ENCODE peak calls at places on chromosomes 13 and 19, in four cellular contexts. W is adrenal gland, R is AG04450, N is thoracic aorta. J is an unnamed sample.

GRCh38 chr13:21812192-21812626 is 141.3 kb downstream of the FGF9 start:
- DNase-seq in W (no peak), R (no peak), N (no peak), J (no peak)

GRCh38 chr13:52765991-52766390 is 26.4 kb upstream of the CNMD start:
- DNase-seq in W (no peak), R (no peak), N (no peak), J (no peak)

GRCh38 chr19:13069415-13070369 is 33.0 kb downstream of the LYL1 start:
- DNase-seq in W (no peak), R (no peak), N (no peak), J (no peak)

GRCh38 chr13:91863699-91864098 is 465.3 kb downstream of the GPC5 start:
- DNase-seq in W (no peak), R (no peak), N (no peak), J (no peak)

GRCh38 chr13:106028916-106029315 is 506.5 kb downstream of the EFNB2 start:
- DNase-seq in W (no peak), R (no peak), N (no peak), J (no peak)

GRCh38 chr19:29831041-29831548 is 19.3 kb downstream of the CCNE1 start:
- DNase-seq in W (no peak), R (no peak), N (no peak), J (no peak)

GRCh38 chr13:92500192-92500591 is 726.4 kb upstream of the GPC6 start:
- DNase-seq in W (no peak), R (no peak), N (no peak), J (no peak)

GRCh38 chr13:27379694-27380596 is 44.5 kb upstream of the GTF3A start:
- DNase-seq in W (peak), R (no peak), N (no peak), J (peak)

GRCh38 chr19:35330475-35330874 is 1.5 kb downstream of the CD22 start:
- DNase-seq in W (no peak), R (no peak), N (no peak), J (no peak)

GRCh38 chr13:106619688-106620555 is 52.0 kb upstream of the ARGLU1 start:
- DNase-seq in W (peak), R (peak), N (no peak), J (no peak)

GRCh38 chr13:75173457-75174356 is 308.3 kb downstream of the TBC1D4 start:
- DNase-seq in W (no peak), R (no peak), N (no peak), J (no peak)

GRCh38 chr13:69178000-69178399 is 929.6 kb upstream of the ATXN8OS start:
- DNase-seq in W (no peak), R (no peak), N (no peak), J (no peak)

GRCh38 chr13:40402931-40403412 is 263.5 kb downstream of the FOXO1 start:
- DNase-seq in W (peak), R (no peak), N (no peak), J (no peak)

GRCh38 chr13:40992678-40993077 is 26.4 kb downstream of the ELF1 start:
- DNase-seq in W (no peak), R (no peak), N (no peak), J (no peak)

GRCh38 chr19:4449826-4450075 is 7.8 kb downstream of the UBXN6 start:
- DNase-seq in W (no peak), R (no peak), N (no peak), J (no peak)

GRCh38 chr13:101795460-101795859 is 343.0 kb downstream of the ITGBL1 start:
- DNase-seq in W (no peak), R (no peak), N (no peak), J (no peak)

GRCh38 chr13:61508936-61509335 is 93.3 kb upstream of the PCDH20 start:
- DNase-seq in W (no peak), R (no peak), N (no peak), J (no peak)

GRCh38 chr19:2056810-2057192 is 5.8 kb upstream of the MKNK2 start:
- DNase-seq in W (no peak), R (no peak), N (no peak), J (no peak)

GRCh38 chr13:24215732-24216131 is 55.2 kb downstream of the SPATA13 start:
- DNase-seq in W (peak), R (no peak), N (no peak), J (no peak)

GRCh38 chr13:20188649-20189553 is 3.8 kb downstream of the GJB2 start:
- DNase-seq in W (no peak), R (no peak), N (no peak), J (no peak)
- TF ChIP-seq CTCF in W (no peak), R (peak), N (no peak), J (no peak)

GRCh38 chr13:45713721-45714120 is 11.6 kb downstream of the CBY2 start:
- DNase-seq in W (no peak), R (no peak), N (no peak), J (no peak)
- TF ChIP-seq CTCF in W (no peak), R (no peak), N (no peak), J (no peak)

DNA sequence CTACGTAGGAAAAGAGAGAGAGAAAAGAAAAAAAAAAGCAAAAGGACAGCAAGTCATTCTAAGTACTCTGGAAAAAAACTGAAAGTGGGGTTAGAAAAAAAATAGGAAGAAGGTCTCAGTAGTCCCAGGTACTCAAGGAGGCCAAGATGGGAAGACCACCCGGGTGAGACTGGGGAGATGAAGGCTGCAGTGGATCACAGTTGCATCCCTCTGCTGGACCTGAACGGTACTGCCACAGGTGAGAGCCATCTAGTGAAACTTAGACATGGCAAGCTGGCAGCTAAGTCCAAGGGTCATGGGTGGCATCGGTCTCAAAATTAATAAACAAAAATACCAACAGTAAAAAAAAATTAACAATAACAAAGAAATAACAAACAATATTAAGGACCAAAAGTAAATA is 41.0 kb upstream of the ZNF91 start:
- DNase-seq in W (no peak), R (no peak), N (no peak), J (no peak)
- TF ChIP-seq CTCF in W (peak), R (peak), N (no peak), J (no peak)

GRCh38 chr19:14916848-14917247 is 24.4 kb upstream of the OR7C2 start:
- DNase-seq in W (no peak), R (no peak), N (no peak), J (no peak)
- TF ChIP-seq CTCF in W (no peak), R (no peak), N (no peak), J (no peak)

GRCh38 chr13:110410000-110410399 is 102.9 kb downstream of the COL4A2 start:
- DNase-seq in W (no peak), R (no peak), N (no peak), J (no peak)

GRCh38 chr13:110409581-110409992 is 102.5 kb downstream of the COL4A2 start:
- DNase-seq in W (peak), R (no peak), N (no peak), J (no peak)

GRCh38 chr13:110411316-110412105 is 104.4 kb downstream of the COL4A2 start:
- DNase-seq in W (no peak), R (no peak), N (no peak), J (no peak)

GRCh38 chr13:110412132-110412912 is 105.2 kb downstream of the COL4A2 start:
- DNase-seq in W (peak), R (peak), N (peak), J (peak)

GRCh38 chr13:110410906-110411305 is 103.8 kb downstream of the COL4A2 start:
- DNase-seq in W (peak), R (no peak), N (no peak), J (no peak)
- TF ChIP-seq CTCF in W (no peak), R (no peak), N (no peak), J (no peak)

J was measured in natural killer cell.